ENCODE peak calls at places on chromosomes 2 and 18, in eight cellular contexts. W is IMR-90, M is glomerular endothelial cell, G is amniotic stem cell, N is left cardiac atrium, E is skeletal muscle cell, C is Daoy, H is glutamatergic neuron. V is an unnamed sample.

GRCh38 chr2:437772-438393 is 150.0 kb upstream of the ALKAL2 start:
- DNase-seq in W (no peak), M (no peak), G (no peak), N (no peak), E (no peak), C (no peak), H (peak; percentile 40), V (no peak)

GRCh38 chr2:32680937-32681336 is 53.1 kb downstream of the TTC27 start:
- DNase-seq in W (peak; percentile 56), M (no peak), G (no peak), N (no peak), E (no peak), C (no peak), H (no peak), V (no peak)

GRCh38 chr2:166357068-166357949 is 18.4 kb downstream of the SCN9A start:
- DNase-seq in W (no peak), M (no peak), G (no peak), N (no peak), E (no peak), C (no peak), H (no peak), V (no peak)

GRCh38 chr2:113873867-113874266 is 16.0 kb upstream of the ACTR3 start:
- DNase-seq in W (no peak), M (no peak), G (no peak), N (no peak), E (no peak), C (no peak), H (no peak), V (no peak)

GRCh38 chr2:156999657-157000056 is 257.8 kb upstream of the GALNT5 start:
- DNase-seq in W (no peak), M (no peak), G (no peak), N (no peak), E (no peak), C (no peak), H (no peak), V (no peak)

GRCh38 chr2:99488587-99488998 is 1.2 kb downstream of the REV1 start:
- DNase-seq in W (peak; percentile 39), M (no peak), G (no peak), N (no peak), E (no peak), C (peak; percentile 45), H (no peak), V (no peak)

GRCh38 chr2:135914485-135914884 is 38.2 kb upstream of the MCM6 start:
- DNase-seq in W (no peak), M (no peak), G (no peak), N (no peak), E (no peak), C (no peak), H (no peak), V (no peak)

GRCh38 chr2:10844083-10844482 is 31.5 kb upstream of the PDIA6 start:
- DNase-seq in W (peak; percentile 38), M (no peak), G (peak; percentile 43), N (peak; percentile 79), E (no peak), C (peak; percentile 63), H (peak; percentile 48), V (no peak)

GRCh38 chr2:37775908-37776250 is 104.4 kb upstream of the CDC42EP3 start:
- DNase-seq in W (peak; percentile 84), M (no peak), G (no peak), N (no peak), E (peak; percentile 58), C (peak; percentile 70), H (no peak), V (peak; percentile 41)

GRCh38 chr18:79394438-79395307 is 1.1 kb upstream of the NFATC1 start:
- DNase-seq in W (peak; percentile 49), M (no peak), G (peak; percentile 25), N (peak; percentile 56), E (no peak), C (peak; percentile 59), H (peak; percentile 56), V (peak; percentile 66)

GRCh38 chr2:71505086-71505769 is 51.9 kb downstream of the DYSF start:
- DNase-seq in W (no peak), M (no peak), G (no peak), N (peak; percentile 44), E (no peak), C (peak; percentile 23), H (no peak), V (peak; percentile 43)

GRCh38 chr2:171084128-171084527 is 76.6 kb downstream of the TLK1 start:
- DNase-seq in W (no peak), M (no peak), G (no peak), N (no peak), E (no peak), C (no peak), H (no peak), V (no peak)

GRCh38 chr2:168060956-168061750 is 186.2 kb downstream of the STK39 start:
- DNase-seq in W (peak; percentile 67), M (no peak), G (no peak), N (no peak), E (peak; percentile 22), C (no peak), H (no peak), V (no peak)

GRCh38 chr2:26316041-26316440 is 29.9 kb upstream of the SELENOI start:
- DNase-seq in W (no peak), M (no peak), G (no peak), N (no peak), E (no peak), C (no peak), H (no peak), V (no peak)

GRCh38 chr18:11951390-11951851 is 29.9 kb upstream of the IMPA2 start:
- DNase-seq in W (no peak), M (no peak), G (no peak), N (no peak), E (no peak), C (no peak), H (peak; percentile 28), V (no peak)

GRCh38 chr2:146659976-146660375 is 1184.9 kb upstream of the ACVR2A start:
- DNase-seq in W (no peak), M (no peak), G (no peak), N (no peak), E (peak; percentile 9), C (no peak), H (no peak), V (no peak)

GRCh38 chr2:190270298-190270697 is 49.3 kb downstream of the HIBCH start:
- DNase-seq in W (peak; percentile 79), M (no peak), G (no peak), N (no peak), E (no peak), C (no peak), H (no peak), V (no peak)

GRCh38 chr2:100881629-100882028 is 61.7 kb downstream of the NPAS2 start:
- DNase-seq in W (no peak), M (no peak), G (no peak), N (no peak), E (no peak), C (no peak), H (no peak), V (no peak)

GRCh38 chr2:225013432-225014048 is 28.7 kb downstream of the DOCK10 start:
- DNase-seq in W (no peak), M (no peak), G (no peak), N (no peak), E (no peak), C (no peak), H (no peak), V (no peak)

GRCh38 chr18:58813821-58814220 is 50.9 kb upstream of the ZNF532 start:
- DNase-seq in W (no peak), M (no peak), G (no peak), N (no peak), E (no peak), C (no peak), H (no peak), V (no peak)

GRCh38 chr2:3423492-3424170 is 44.1 kb downstream of the TRAPPC12 start:
- DNase-seq in W (peak; percentile 27), M (no peak), G (no peak), N (peak; percentile 62), E (no peak), C (peak; percentile 66), H (peak; percentile 82), V (peak; percentile 75)

GRCh38 chr18:52275817-52276216 is 64.2 kb upstream of the DCC start:
- DNase-seq in W (no peak), M (no peak), G (no peak), N (no peak), E (no peak), C (no peak), H (no peak), V (no peak)

GRCh38 chr2:9057939-9058761 is 54.7 kb upstream of the MBOAT2 start:
- DNase-seq in W (peak; percentile 89), M (no peak), G (peak; percentile 23), N (no peak), E (peak; percentile 67), C (peak; percentile 93), H (no peak), V (no peak)

GRCh38 chr2:195486987-195487644 is 169.9 kb upstream of the SLC39A10 start:
- DNase-seq in W (peak; percentile 81), M (no peak), G (no peak), N (no peak), E (peak; percentile 73), C (peak; percentile 54), H (no peak), V (no peak)

GRCh38 chr2:43154685-43155084 is 71.7 kb downstream of the ZFP36L2 start:
- DNase-seq in W (no peak), M (no peak), G (no peak), N (no peak), E (no peak), C (no peak), H (no peak), V (no peak)

GRCh38 chr2:10282621-10283105 is 20.0 kb upstream of the HPCAL1 start:
- DNase-seq in W (no peak), M (no peak), G (no peak), N (peak; percentile 21), E (no peak), C (peak; percentile 45), H (no peak), V (no peak)

GRCh38 chr2:224220581-224221255 is 181.2 kb downstream of the FAM124B start:
- DNase-seq in W (peak; percentile 55), M (no peak), G (peak; percentile 6), N (no peak), E (no peak), C (no peak), H (no peak), V (no peak)

GRCh38 chr2:39494784-39495251 is 57.7 kb upstream of the MAP4K3 start:
- DNase-seq in W (peak; percentile 98), M (no peak), G (peak; percentile 75), N (peak; percentile 48), E (peak; percentile 98), C (peak; percentile 98), H (no peak), V (no peak)

GRCh38 chr2:212147921-212148513 is 390.6 kb downstream of the ERBB4 start:
- DNase-seq in W (peak; percentile 1), M (no peak), G (no peak), N (no peak), E (no peak), C (peak; percentile 3), H (no peak), V (no peak)

GRCh38 chr2:36456227-36456788 is 100.7 kb downstream of the CRIM1 start:
- DNase-seq in W (peak; percentile 81), M (no peak), G (no peak), N (peak; percentile 84), E (no peak), C (peak; percentile 53), H (no peak), V (peak; percentile 82)

GRCh38 chr2:88880441-88880953 is 189.0 kb downstream of the RPIA start:
- DNase-seq in W (peak; percentile 39), M (no peak), G (peak; percentile 34), N (no peak), E (peak; percentile 6), C (peak; percentile 68), H (no peak), V (no peak)

GRCh38 chr2:227862227-227862740 is 9.1 kb upstream of the DAW1 start:
- DNase-seq in W (peak; percentile 64), M (peak; percentile 60), G (no peak), N (no peak), E (no peak), C (peak; percentile 47), H (no peak), V (no peak)

GRCh38 chr2:165313448-165313847 is 74.2 kb downstream of the SCN2A start:
- DNase-seq in W (no peak), M (no peak), G (no peak), N (no peak), E (no peak), C (no peak), H (no peak), V (no peak)

GRCh38 chr2:109736177-109736827 is 57.8 kb upstream of the RGPD5 start:
- DNase-seq in W (peak; percentile 65), M (peak; percentile 37), G (no peak), N (peak; percentile 43), E (peak; percentile 17), C (peak; percentile 61), H (peak; percentile 58), V (peak; percentile 55)